ENCODE peak calls at places on chromosomes 6 and 20, in nine cellular contexts. One of them, this sample, is unnamed.

GRCh38 chr6:106519460-106520394 is 109.6 kb downstream of the RTN4IP1 start:
- DNase-seq in dorsolateral prefrontal cortex: no peak
- DNase-seq in NCI-H2107: no peak
- DNase-seq in iPS-NIHi11: no peak
- DNase-seq in RWPE1: peak
- DNase-seq in bronchial epithelial cell: peak
- DNase-seq in SW 1271: peak
- DNase-seq in IMR-90: peak
- DNase-seq in activated T-helper 1 cell treated with anti-CD3 and anti-CD28 coated beads, Interleukin-2, amount 50 U/mL, for 16 hours: peak
- DNase-seq in this sample: no peak

GRCh38 chr20:32155017-32155965 is 45.8 kb downstream of the TM9SF4 start:
- DNase-seq in NCI-H2107: peak
- DNase-seq in RWPE1: peak
- DNase-seq in activated T-helper 1 cell treated with anti-CD3 and anti-CD28 coated beads, Interleukin-2, amount 50 U/mL, for 16 hours: no peak
- DNase-seq in IMR-90: peak
- DNase-seq in SW 1271: peak
- DNase-seq in bronchial epithelial cell: peak
- DNase-seq in dorsolateral prefrontal cortex: peak
- DNase-seq in iPS-NIHi11: peak
- DNase-seq in this sample: peak

GRCh38 chr6:2503816-2504494 is 246.8 kb downstream of the MYLK4 start:
- DNase-seq in bronchial epithelial cell: peak
- DNase-seq in SW 1271: no peak
- DNase-seq in IMR-90: peak
- DNase-seq in activated T-helper 1 cell treated with anti-CD3 and anti-CD28 coated beads, Interleukin-2, amount 50 U/mL, for 16 hours: no peak
- DNase-seq in NCI-H2107: no peak
- DNase-seq in iPS-NIHi11: no peak
- DNase-seq in dorsolateral prefrontal cortex: no peak
- DNase-seq in RWPE1: peak
- DNase-seq in this sample: no peak

GRCh38 chr20:51505566-51505965 is 37.0 kb downstream of the NFATC2 start:
- DNase-seq in iPS-NIHi11: no peak
- DNase-seq in bronchial epithelial cell: no peak
- DNase-seq in activated T-helper 1 cell treated with anti-CD3 and anti-CD28 coated beads, Interleukin-2, amount 50 U/mL, for 16 hours: no peak
- DNase-seq in dorsolateral prefrontal cortex: no peak
- DNase-seq in SW 1271: no peak
- DNase-seq in RWPE1: no peak
- DNase-seq in NCI-H2107: no peak
- DNase-seq in IMR-90: no peak
- DNase-seq in this sample: no peak

GRCh38 chr6:152054441-152054840 is 247.0 kb downstream of the ESR1 start:
- DNase-seq in dorsolateral prefrontal cortex: no peak
- DNase-seq in bronchial epithelial cell: peak
- DNase-seq in IMR-90: no peak
- DNase-seq in activated T-helper 1 cell treated with anti-CD3 and anti-CD28 coated beads, Interleukin-2, amount 50 U/mL, for 16 hours: no peak
- DNase-seq in iPS-NIHi11: no peak
- DNase-seq in NCI-H2107: no peak
- DNase-seq in SW 1271: no peak
- DNase-seq in RWPE1: peak
- DNase-seq in this sample: no peak

GRCh38 chr6:75201901-75202672 is 3.8 kb downstream of the COL12A1 start:
- DNase-seq in SW 1271: no peak
- DNase-seq in activated T-helper 1 cell treated with anti-CD3 and anti-CD28 coated beads, Interleukin-2, amount 50 U/mL, for 16 hours: no peak
- DNase-seq in NCI-H2107: no peak
- DNase-seq in bronchial epithelial cell: no peak
- DNase-seq in RWPE1: no peak
- DNase-seq in iPS-NIHi11: no peak
- DNase-seq in dorsolateral prefrontal cortex: no peak
- DNase-seq in IMR-90: peak
- DNase-seq in this sample: peak

GRCh38 chr6:137362878-137363804 is 131.1 kb downstream of the OLIG3 start:
- DNase-seq in NCI-H2107: no peak
- DNase-seq in RWPE1: no peak
- DNase-seq in activated T-helper 1 cell treated with anti-CD3 and anti-CD28 coated beads, Interleukin-2, amount 50 U/mL, for 16 hours: no peak
- DNase-seq in SW 1271: no peak
- DNase-seq in bronchial epithelial cell: no peak
- DNase-seq in iPS-NIHi11: no peak
- DNase-seq in dorsolateral prefrontal cortex: peak
- DNase-seq in IMR-90: no peak
- DNase-seq in this sample: no peak

GRCh38 chr20:51175724-51176123 is 152.8 kb upstream of the KCNG1 start:
- DNase-seq in activated T-helper 1 cell treated with anti-CD3 and anti-CD28 coated beads, Interleukin-2, amount 50 U/mL, for 16 hours: no peak
- DNase-seq in RWPE1: no peak
- DNase-seq in iPS-NIHi11: no peak
- DNase-seq in IMR-90: no peak
- DNase-seq in SW 1271: no peak
- DNase-seq in dorsolateral prefrontal cortex: no peak
- DNase-seq in NCI-H2107: no peak
- DNase-seq in bronchial epithelial cell: no peak
- DNase-seq in this sample: no peak

GRCh38 chr6:1686117-1687098 is 76.7 kb downstream of the FOXC1 start:
- DNase-seq in dorsolateral prefrontal cortex: no peak
- DNase-seq in NCI-H2107: no peak
- DNase-seq in iPS-NIHi11: peak
- DNase-seq in RWPE1: peak
- DNase-seq in activated T-helper 1 cell treated with anti-CD3 and anti-CD28 coated beads, Interleukin-2, amount 50 U/mL, for 16 hours: no peak
- DNase-seq in bronchial epithelial cell: peak
- DNase-seq in IMR-90: peak
- DNase-seq in SW 1271: no peak
- DNase-seq in this sample: peak

GRCh38 chr20:5945963-5946362 is 4.4 kb downstream of the TRMT6 start:
- DNase-seq in bronchial epithelial cell: peak
- DNase-seq in iPS-NIHi11: no peak
- DNase-seq in SW 1271: peak
- DNase-seq in RWPE1: peak
- DNase-seq in activated T-helper 1 cell treated with anti-CD3 and anti-CD28 coated beads, Interleukin-2, amount 50 U/mL, for 16 hours: no peak
- DNase-seq in IMR-90: peak
- DNase-seq in dorsolateral prefrontal cortex: no peak
- DNase-seq in NCI-H2107: no peak
- DNase-seq in this sample: no peak

GRCh38 chr20:50426865-50427739 is 83.1 kb upstream of the PTPN1 start:
- DNase-seq in RWPE1: no peak
- DNase-seq in NCI-H2107: no peak
- DNase-seq in IMR-90: no peak
- DNase-seq in iPS-NIHi11: no peak
- DNase-seq in dorsolateral prefrontal cortex: no peak
- DNase-seq in activated T-helper 1 cell treated with anti-CD3 and anti-CD28 coated beads, Interleukin-2, amount 50 U/mL, for 16 hours: no peak
- DNase-seq in SW 1271: no peak
- DNase-seq in bronchial epithelial cell: no peak
- DNase-seq in this sample: no peak

GRCh38 chr20:17873410-17874270 is 95.0 kb downstream of the SNX5 start:
- DNase-seq in activated T-helper 1 cell treated with anti-CD3 and anti-CD28 coated beads, Interleukin-2, amount 50 U/mL, for 16 hours: no peak
- DNase-seq in IMR-90: peak
- DNase-seq in RWPE1: peak
- DNase-seq in SW 1271: no peak
- DNase-seq in bronchial epithelial cell: peak
- DNase-seq in iPS-NIHi11: peak
- DNase-seq in dorsolateral prefrontal cortex: no peak
- DNase-seq in NCI-H2107: peak
- DNase-seq in this sample: peak

GRCh38 chr6:147245693-147246092 is 41.5 kb downstream of the STXBP5 start:
- DNase-seq in RWPE1: no peak
- DNase-seq in IMR-90: no peak
- DNase-seq in activated T-helper 1 cell treated with anti-CD3 and anti-CD28 coated beads, Interleukin-2, amount 50 U/mL, for 16 hours: no peak
- DNase-seq in bronchial epithelial cell: no peak
- DNase-seq in iPS-NIHi11: no peak
- DNase-seq in NCI-H2107: no peak
- DNase-seq in dorsolateral prefrontal cortex: no peak
- DNase-seq in SW 1271: no peak
- DNase-seq in this sample: no peak

GRCh38 chr20:14148042-14148441 is 152.7 kb downstream of the MACROD2 start:
- DNase-seq in iPS-NIHi11: no peak
- DNase-seq in dorsolateral prefrontal cortex: no peak
- DNase-seq in IMR-90: peak
- DNase-seq in RWPE1: no peak
- DNase-seq in NCI-H2107: no peak
- DNase-seq in activated T-helper 1 cell treated with anti-CD3 and anti-CD28 coated beads, Interleukin-2, amount 50 U/mL, for 16 hours: no peak
- DNase-seq in bronchial epithelial cell: no peak
- DNase-seq in SW 1271: no peak
- DNase-seq in this sample: no peak

GRCh38 chr20:46202758-46203509 is 84.8 kb downstream of the CD40 start:
- DNase-seq in dorsolateral prefrontal cortex: peak
- DNase-seq in bronchial epithelial cell: no peak
- DNase-seq in iPS-NIHi11: no peak
- DNase-seq in NCI-H2107: no peak
- DNase-seq in RWPE1: no peak
- DNase-seq in SW 1271: no peak
- DNase-seq in IMR-90: no peak
- DNase-seq in activated T-helper 1 cell treated with anti-CD3 and anti-CD28 coated beads, Interleukin-2, amount 50 U/mL, for 16 hours: no peak
- DNase-seq in this sample: no peak

GRCh38 chr6:52640170-52640569 is 30.7 kb upstream of the TMEM14A start:
- DNase-seq in bronchial epithelial cell: peak
- DNase-seq in IMR-90: peak
- DNase-seq in iPS-NIHi11: no peak
- DNase-seq in activated T-helper 1 cell treated with anti-CD3 and anti-CD28 coated beads, Interleukin-2, amount 50 U/mL, for 16 hours: no peak
- DNase-seq in SW 1271: no peak
- DNase-seq in RWPE1: no peak
- DNase-seq in dorsolateral prefrontal cortex: peak
- DNase-seq in NCI-H2107: no peak
- DNase-seq in this sample: peak

GRCh38 chr20:32539063-32539816 is 45.9 kb downstream of the NOL4L start:
- DNase-seq in bronchial epithelial cell: no peak
- DNase-seq in dorsolateral prefrontal cortex: no peak
- DNase-seq in activated T-helper 1 cell treated with anti-CD3 and anti-CD28 coated beads, Interleukin-2, amount 50 U/mL, for 16 hours: no peak
- DNase-seq in NCI-H2107: no peak
- DNase-seq in RWPE1: no peak
- DNase-seq in IMR-90: no peak
- DNase-seq in iPS-NIHi11: no peak
- DNase-seq in SW 1271: no peak
- DNase-seq in this sample: peak

GRCh38 chr6:106066984-106067383 is 19.2 kb upstream of the PRDM1 start:
- DNase-seq in IMR-90: peak
- DNase-seq in RWPE1: no peak
- DNase-seq in SW 1271: no peak
- DNase-seq in iPS-NIHi11: no peak
- DNase-seq in dorsolateral prefrontal cortex: no peak
- DNase-seq in bronchial epithelial cell: no peak
- DNase-seq in activated T-helper 1 cell treated with anti-CD3 and anti-CD28 coated beads, Interleukin-2, amount 50 U/mL, for 16 hours: no peak
- DNase-seq in NCI-H2107: no peak
- DNase-seq in this sample: no peak

GRCh38 chr6:43616728-43617472 is 12.2 kb downstream of the GTPBP2 start:
- DNase-seq in iPS-NIHi11: no peak
- DNase-seq in SW 1271: no peak
- DNase-seq in dorsolateral prefrontal cortex: no peak
- DNase-seq in NCI-H2107: no peak
- DNase-seq in RWPE1: no peak
- DNase-seq in bronchial epithelial cell: no peak
- DNase-seq in IMR-90: no peak
- DNase-seq in activated T-helper 1 cell treated with anti-CD3 and anti-CD28 coated beads, Interleukin-2, amount 50 U/mL, for 16 hours: no peak
- DNase-seq in this sample: no peak

GRCh38 chr6:138289739-138290138 is 71.4 kb upstream of the PBOV1 start:
- DNase-seq in bronchial epithelial cell: no peak
- DNase-seq in NCI-H2107: peak
- DNase-seq in dorsolateral prefrontal cortex: no peak
- DNase-seq in activated T-helper 1 cell treated with anti-CD3 and anti-CD28 coated beads, Interleukin-2, amount 50 U/mL, for 16 hours: no peak
- DNase-seq in iPS-NIHi11: peak
- DNase-seq in RWPE1: no peak
- DNase-seq in IMR-90: no peak
- DNase-seq in SW 1271: no peak
- DNase-seq in this sample: peak

GRCh38 chr6:7825986-7826385 is 84.6 kb downstream of the TXNDC5 start:
- DNase-seq in dorsolateral prefrontal cortex: no peak
- DNase-seq in IMR-90: no peak
- DNase-seq in activated T-helper 1 cell treated with anti-CD3 and anti-CD28 coated beads, Interleukin-2, amount 50 U/mL, for 16 hours: no peak
- DNase-seq in NCI-H2107: no peak
- DNase-seq in SW 1271: no peak
- DNase-seq in iPS-NIHi11: no peak
- DNase-seq in RWPE1: no peak
- DNase-seq in bronchial epithelial cell: no peak
- DNase-seq in this sample: no peak

GRCh38 chr6:127812985-127813681 is 87.7 kb downstream of the THEMIS start:
- DNase-seq in IMR-90: no peak
- DNase-seq in activated T-helper 1 cell treated with anti-CD3 and anti-CD28 coated beads, Interleukin-2, amount 50 U/mL, for 16 hours: no peak
- DNase-seq in iPS-NIHi11: no peak
- DNase-seq in dorsolateral prefrontal cortex: no peak
- DNase-seq in SW 1271: no peak
- DNase-seq in RWPE1: no peak
- DNase-seq in NCI-H2107: no peak
- DNase-seq in bronchial epithelial cell: no peak
- DNase-seq in this sample: no peak

GRCh38 chr6:160240691-160241084 is 17.9 kb downstream of the SLC22A2 start:
- DNase-seq in activated T-helper 1 cell treated with anti-CD3 and anti-CD28 coated beads, Interleukin-2, amount 50 U/mL, for 16 hours: no peak
- DNase-seq in iPS-NIHi11: no peak
- DNase-seq in IMR-90: no peak
- DNase-seq in NCI-H2107: no peak
- DNase-seq in RWPE1: no peak
- DNase-seq in SW 1271: no peak
- DNase-seq in dorsolateral prefrontal cortex: no peak
- DNase-seq in bronchial epithelial cell: no peak
- DNase-seq in this sample: no peak

GRCh38 chr6:18561006-18561750 is 174.0 kb downstream of the RNF144B start:
- DNase-seq in RWPE1: no peak
- DNase-seq in iPS-NIHi11: no peak
- DNase-seq in dorsolateral prefrontal cortex: no peak
- DNase-seq in activated T-helper 1 cell treated with anti-CD3 and anti-CD28 coated beads, Interleukin-2, amount 50 U/mL, for 16 hours: no peak
- DNase-seq in bronchial epithelial cell: no peak
- DNase-seq in NCI-H2107: no peak
- DNase-seq in IMR-90: no peak
- DNase-seq in SW 1271: no peak
- DNase-seq in this sample: no peak

GRCh38 chr6:46528956-46529750 is 37.9 kb upstream of the RCAN2 start:
- DNase-seq in bronchial epithelial cell: no peak
- DNase-seq in iPS-NIHi11: no peak
- DNase-seq in RWPE1: no peak
- DNase-seq in dorsolateral prefrontal cortex: no peak
- DNase-seq in NCI-H2107: no peak
- DNase-seq in SW 1271: no peak
- DNase-seq in activated T-helper 1 cell treated with anti-CD3 and anti-CD28 coated beads, Interleukin-2, amount 50 U/mL, for 16 hours: no peak
- DNase-seq in IMR-90: no peak
- DNase-seq in this sample: no peak

GRCh38 chr6:123171341-123171740 is 175.3 kb downstream of the CLVS2 start:
- DNase-seq in RWPE1: no peak
- DNase-seq in NCI-H2107: no peak
- DNase-seq in dorsolateral prefrontal cortex: no peak
- DNase-seq in iPS-NIHi11: no peak
- DNase-seq in SW 1271: no peak
- DNase-seq in IMR-90: no peak
- DNase-seq in bronchial epithelial cell: no peak
- DNase-seq in activated T-helper 1 cell treated with anti-CD3 and anti-CD28 coated beads, Interleukin-2, amount 50 U/mL, for 16 hours: no peak
- DNase-seq in this sample: no peak

GRCh38 chr20:62439218-62439617 is 11.9 kb upstream of the RBBP8NL start:
- DNase-seq in iPS-NIHi11: no peak
- DNase-seq in SW 1271: no peak
- DNase-seq in bronchial epithelial cell: no peak
- DNase-seq in dorsolateral prefrontal cortex: no peak
- DNase-seq in NCI-H2107: no peak
- DNase-seq in IMR-90: no peak
- DNase-seq in RWPE1: no peak
- DNase-seq in activated T-helper 1 cell treated with anti-CD3 and anti-CD28 coated beads, Interleukin-2, amount 50 U/mL, for 16 hours: no peak
- DNase-seq in this sample: no peak

GRCh38 chr6:35943390-35943789 is 22.5 kb upstream of the SRPK1 start:
- DNase-seq in SW 1271: no peak
- DNase-seq in iPS-NIHi11: no peak
- DNase-seq in IMR-90: no peak
- DNase-seq in RWPE1: no peak
- DNase-seq in activated T-helper 1 cell treated with anti-CD3 and anti-CD28 coated beads, Interleukin-2, amount 50 U/mL, for 16 hours: no peak
- DNase-seq in dorsolateral prefrontal cortex: no peak
- DNase-seq in NCI-H2107: no peak
- DNase-seq in bronchial epithelial cell: no peak
- DNase-seq in this sample: no peak

GRCh38 chr20:58612021-58612700 is 38.9 kb upstream of the STX16 start:
- DNase-seq in activated T-helper 1 cell treated with anti-CD3 and anti-CD28 coated beads, Interleukin-2, amount 50 U/mL, for 16 hours: no peak
- DNase-seq in bronchial epithelial cell: no peak
- DNase-seq in iPS-NIHi11: no peak
- DNase-seq in dorsolateral prefrontal cortex: no peak
- DNase-seq in IMR-90: no peak
- DNase-seq in NCI-H2107: no peak
- DNase-seq in SW 1271: no peak
- DNase-seq in RWPE1: no peak
- DNase-seq in this sample: no peak

GRCh38 chr6:99415446-99415845 is 9.7 kb downstream of the PNISR start:
- DNase-seq in SW 1271: no peak
- DNase-seq in dorsolateral prefrontal cortex: no peak
- DNase-seq in activated T-helper 1 cell treated with anti-CD3 and anti-CD28 coated beads, Interleukin-2, amount 50 U/mL, for 16 hours: no peak
- DNase-seq in NCI-H2107: no peak
- DNase-seq in IMR-90: peak
- DNase-seq in bronchial epithelial cell: no peak
- DNase-seq in iPS-NIHi11: no peak
- DNase-seq in RWPE1: no peak
- DNase-seq in this sample: no peak

GRCh38 chr20:16601019-16601418 is 27.8 kb upstream of the KIF16B start:
- DNase-seq in NCI-H2107: no peak
- DNase-seq in RWPE1: no peak
- DNase-seq in IMR-90: no peak
- DNase-seq in activated T-helper 1 cell treated with anti-CD3 and anti-CD28 coated beads, Interleukin-2, amount 50 U/mL, for 16 hours: no peak
- DNase-seq in bronchial epithelial cell: no peak
- DNase-seq in iPS-NIHi11: no peak
- DNase-seq in dorsolateral prefrontal cortex: peak
- DNase-seq in SW 1271: no peak
- DNase-seq in this sample: no peak

This sample was measured in NCI-H1092 treated with DMSO at 0.1 percent for 48 hours.